ENCODE peak calls at places on chromosomes 1 and 21, in seven cellular contexts. B is stomach, W is A549, S is Peyer's patch, K is IMR-90, M is tibial nerve, D is body of pancreas. N is an unnamed sample.
A peak's percentile ranks its signal among the peaks of the same experiment; 100 is the strongest.

GRCh38 chr1:199182151-199182843 is 543.5 kb downstream of the PTPRC start:
- DNase-seq in B (no peak), W (no peak), S (no peak), K (peak; percentile 13), M (no peak), D (no peak), N (no peak)

GRCh38 chr1:19670787-19671186 is 6.1 kb downstream of the HTR6 start:
- DNase-seq in B (no peak), W (no peak), S (no peak), K (no peak), M (no peak), D (no peak), N (no peak)

GRCh38 chr21:31117046-31117916 is 79.0 kb upstream of the KRTAP19-8 start:
- DNase-seq in B (no peak), W (peak; percentile 9), S (no peak), K (peak; percentile 86), M (no peak), D (no peak), N (no peak)

GRCh38 chr1:6345460-6345859 is 48.1 kb downstream of the ACOT7 start:
- DNase-seq in B (no peak), W (no peak), S (no peak), K (no peak), M (no peak), D (no peak), N (no peak)

GRCh38 chr1:34162852-34163766 is 1.9 kb downstream of the CSMD2 start:
- DNase-seq in B (peak; percentile 42), W (peak; percentile 51), S (peak; percentile 53), K (peak; percentile 74), M (peak; percentile 42), D (peak; percentile 80), N (peak; percentile 17)

GRCh38 chr1:231106347-231106746 is 55.5 kb upstream of the TRIM67 start:
- DNase-seq in B (no peak), W (no peak), S (no peak), K (peak; percentile 66), M (no peak), D (no peak), N (no peak)

GRCh38 chr1:41221995-41222991 is 19.8 kb downstream of the SCMH1 start:
- DNase-seq in B (no peak), W (no peak), S (no peak), K (no peak), M (no peak), D (no peak), N (no peak)

GRCh38 chr1:103514920-103515503 is 10.5 kb upstream of the RNPC3 start:
- DNase-seq in B (no peak), W (peak; percentile 2), S (no peak), K (peak; percentile 63), M (peak; percentile 17), D (peak; percentile 7), N (no peak)

GRCh38 chr1:38028105-38028591 is 15.6 kb downstream of the UTP11 start:
- DNase-seq in B (no peak), W (no peak), S (no peak), K (no peak), M (no peak), D (no peak), N (no peak)

GRCh38 chr1:118928739-118929554 is 59.2 kb downstream of the TBX15 start:
- DNase-seq in B (no peak), W (no peak), S (peak; percentile 47), K (peak; percentile 28), M (no peak), D (no peak), N (no peak)

GRCh38 chr1:113226118-113226517 is 153.1 kb downstream of the LRIG2 start:
- DNase-seq in B (no peak), W (no peak), S (no peak), K (no peak), M (no peak), D (no peak), N (no peak)

GRCh38 chr1:105337427-105337826 is 1587.7 kb downstream of the AMY1C start:
- DNase-seq in B (no peak), W (no peak), S (no peak), K (no peak), M (no peak), D (no peak), N (no peak)

GRCh38 chr1:221694109-221694508 is 47.8 kb downstream of the DUSP10 start:
- DNase-seq in B (no peak), W (no peak), S (no peak), K (no peak), M (no peak), D (no peak), N (no peak)

GRCh38 chr21:45930231-45930760 is 51.3 kb upstream of the COL6A1 start:
- DNase-seq in B (no peak), W (no peak), S (no peak), K (no peak), M (no peak), D (no peak), N (no peak)

GRCh38 chr1:184755226-184756065 is 788 bp upstream of the EDEM3 start:
- DNase-seq in B (no peak), W (peak; percentile 7), S (no peak), K (no peak), M (peak; percentile 13), D (peak; percentile 30), N (no peak)

GRCh38 chr1:200724064-200724463 is 14.6 kb upstream of the CAMSAP2 start:
- DNase-seq in B (no peak), W (no peak), S (no peak), K (peak; percentile 27), M (no peak), D (no peak), N (no peak)

GRCh38 chr21:43611598-43612369 is 47.5 kb downstream of the HSF2BP start:
- DNase-seq in B (peak; percentile 78), W (peak; percentile 58), S (peak; percentile 88), K (peak; percentile 95), M (peak; percentile 81), D (peak; percentile 78), N (peak; percentile 24)

GRCh38 chr1:92484472-92485373 is 2.0 kb downstream of the GFI1 start:
- DNase-seq in B (peak; percentile 48), W (no peak), S (peak; percentile 76), K (no peak), M (no peak), D (peak; percentile 71), N (no peak)

GRCh38 chr1:92482404-92482664 is 4.4 kb downstream of the GFI1 start:
- DNase-seq in B (no peak), W (no peak), S (no peak), K (no peak), M (no peak), D (no peak), N (no peak)

GRCh38 chr1:92482665-92483441 is 3.9 kb downstream of the GFI1 start:
- DNase-seq in B (no peak), W (no peak), S (peak; percentile 58), K (no peak), M (no peak), D (peak; percentile 45), N (no peak)

GRCh38 chr1:92484171-92484471 is 2.6 kb downstream of the GFI1 start:
- DNase-seq in B (no peak), W (no peak), S (no peak), K (no peak), M (no peak), D (no peak), N (no peak)

GRCh38 chr1:92483442-92484170 is 3.1 kb downstream of the GFI1 start:
- DNase-seq in B (no peak), W (no peak), S (peak; percentile 69), K (no peak), M (no peak), D (peak; percentile 82), N (no peak)
- H3K27ac ChIP-seq in B (peak overlapping the region; percentile 79), W (no peak overlapping the region), S (peak overlapping the region; percentile 88), K (no peak overlapping the region), M (peak overlapping the region; percentile 34), D (peak overlapping the region; percentile 97), N (no peak overlapping the region)

GRCh38 chr1:12539705-12540579 is 78.1 kb downstream of the DHRS3 start:
- DNase-seq in B (peak; percentile 60), W (no peak), S (peak; percentile 72), K (peak; percentile 93), M (peak; percentile 74), D (peak; percentile 48), N (peak; percentile 89)
- TF ChIP-seq POLR2A in B (no peak), W (no peak), S (no peak), K (no peak), M (no peak), D (no peak), N (peak; percentile 12)

GRCh38 chr1:162327791-162328165 is 48.9 kb downstream of the SPATA46 start:
- DNase-seq in B (no peak), W (no peak), S (no peak), K (no peak), M (no peak), D (no peak), N (no peak)
- H3K27ac ChIP-seq in B (no peak overlapping the region), W (no peak overlapping the region), S (no peak overlapping the region), K (no peak overlapping the region), M (no peak overlapping the region), D (no peak overlapping the region), N (no peak overlapping the region)

GRCh38 chr1:110225756-110226404 is 15.8 kb downstream of the KCNC4 start:
- DNase-seq in B (no peak), W (no peak), S (no peak), K (no peak), M (no peak), D (no peak), N (no peak)
- TF ChIP-seq POLR2A in B (no peak), W (no peak), S (no peak), K (no peak), M (no peak), D (no peak), N (no peak)

GRCh38 chr1:94095744-94096469 is 25.0 kb downstream of the ABCA4 start:
- DNase-seq in B (no peak), W (no peak), S (no peak), K (peak; percentile 68), M (peak; percentile 23), D (no peak), N (peak; percentile 39)
- H3K27ac ChIP-seq in B (peak overlapping the region; percentile 84), W (no peak overlapping the region), S (peak overlapping the region; percentile 26), K (peak overlapping the region; percentile 90), M (peak overlapping the region; percentile 64), D (no peak overlapping the region), N (peak overlapping the region; percentile 71)

GRCh38 chr1:106791041-106791440 is 265.4 kb upstream of the PRMT6 start:
- DNase-seq in B (no peak), W (no peak), S (no peak), K (no peak), M (no peak), D (no peak), N (no peak)
- TF ChIP-seq POLR2A in B (no peak), W (no peak), S (no peak), K (no peak), M (no peak), D (no peak), N (no peak)

DNA sequence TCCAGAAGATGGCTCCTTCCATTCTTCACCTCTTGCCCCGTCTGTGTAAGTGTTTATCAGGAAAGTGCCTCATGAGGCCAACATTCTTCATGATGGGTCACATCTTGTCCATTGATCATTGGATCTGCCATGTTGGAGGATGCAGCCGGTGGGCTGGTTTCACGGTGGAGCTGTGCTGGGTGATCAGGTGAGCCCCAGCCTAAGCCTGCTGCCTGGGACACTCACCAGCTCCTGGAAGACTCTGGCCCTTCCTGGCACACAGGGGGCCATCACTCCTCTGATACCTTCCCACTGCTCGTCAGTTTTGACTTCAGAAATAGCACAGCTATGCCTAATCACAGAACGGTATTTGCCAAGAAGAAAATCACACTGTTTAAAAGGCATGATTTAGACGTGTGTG is 38.3 kb downstream of the UBASH3A start:
- DNase-seq in B (no peak), W (no peak), S (no peak), K (no peak), M (no peak), D (no peak), N (no peak)
- H3K27ac ChIP-seq in B (no peak overlapping the region), W (no peak overlapping the region), S (no peak overlapping the region), K (no peak overlapping the region), M (no peak overlapping the region), D (no peak overlapping the region), N (no peak overlapping the region)

N was measured in gastrocnemius medialis.